ENCODE peak calls at places on chromosomes 7 and 10, in eight cellular contexts. X, D, R, U, K, H, S and L are unnamed samples.

GRCh38 chr10:117165557-117166419 is 27.7 kb upstream of the VAX1 start:
- DNase-seq in X (peak), D (no peak), R (peak), U (no peak), K (peak), H (peak), S (peak), L (peak)

GRCh38 chr7:137342751-137343482 is 616 bp downstream of the PTN start:
- DNase-seq in X (no peak), D (no peak), R (peak), U (no peak), K (peak), H (no peak), S (no peak), L (no peak)

GRCh38 chr10:46553238-46554049 is 3.0 kb downstream of the GPRIN2 start:
- DNase-seq in X (no peak), D (peak), R (no peak), U (no peak), K (no peak), H (no peak), S (peak), L (peak)

GRCh38 chr10:9009505-9009904 is 955.0 kb downstream of the GATA3 start:
- DNase-seq in X (no peak), D (no peak), R (no peak), U (no peak), K (peak), H (no peak), S (no peak), L (no peak)

GRCh38 chr7:41003031-41003925 is 699.6 kb downstream of the INHBA start:
- DNase-seq in X (peak), D (no peak), R (peak), U (no peak), K (no peak), H (peak), S (no peak), L (peak)

GRCh38 chr7:159009951-159010350 is 134.7 kb downstream of the VIPR2 start:
- DNase-seq in X (no peak), D (no peak), R (no peak), U (no peak), K (no peak), H (no peak), S (no peak), L (no peak)

GRCh38 chr7:984361-985126 is 1.6 kb downstream of the CYP2W1 start:
- DNase-seq in X (no peak), D (no peak), R (no peak), U (no peak), K (no peak), H (no peak), S (no peak), L (peak)

GRCh38 chr7:16918288-16918895 is 36.6 kb upstream of the AGR3 start:
- DNase-seq in X (peak), D (no peak), R (peak), U (no peak), K (peak), H (no peak), S (no peak), L (no peak)

GRCh38 chr7:1189986-1190772 is 30.2 kb upstream of the ZFAND2A start:
- DNase-seq in X (no peak), D (no peak), R (no peak), U (no peak), K (no peak), H (no peak), S (no peak), L (no peak)

GRCh38 chr7:87934699-87935372 is 785 bp downstream of the ADAM22 start:
- DNase-seq in X (no peak), D (no peak), R (no peak), U (peak), K (peak), H (no peak), S (no peak), L (no peak)

GRCh38 chr7:45105588-45106188 is 5.8 kb downstream of the TBRG4 start:
- DNase-seq in X (no peak), D (no peak), R (no peak), U (no peak), K (no peak), H (no peak), S (peak), L (no peak)

DNA sequence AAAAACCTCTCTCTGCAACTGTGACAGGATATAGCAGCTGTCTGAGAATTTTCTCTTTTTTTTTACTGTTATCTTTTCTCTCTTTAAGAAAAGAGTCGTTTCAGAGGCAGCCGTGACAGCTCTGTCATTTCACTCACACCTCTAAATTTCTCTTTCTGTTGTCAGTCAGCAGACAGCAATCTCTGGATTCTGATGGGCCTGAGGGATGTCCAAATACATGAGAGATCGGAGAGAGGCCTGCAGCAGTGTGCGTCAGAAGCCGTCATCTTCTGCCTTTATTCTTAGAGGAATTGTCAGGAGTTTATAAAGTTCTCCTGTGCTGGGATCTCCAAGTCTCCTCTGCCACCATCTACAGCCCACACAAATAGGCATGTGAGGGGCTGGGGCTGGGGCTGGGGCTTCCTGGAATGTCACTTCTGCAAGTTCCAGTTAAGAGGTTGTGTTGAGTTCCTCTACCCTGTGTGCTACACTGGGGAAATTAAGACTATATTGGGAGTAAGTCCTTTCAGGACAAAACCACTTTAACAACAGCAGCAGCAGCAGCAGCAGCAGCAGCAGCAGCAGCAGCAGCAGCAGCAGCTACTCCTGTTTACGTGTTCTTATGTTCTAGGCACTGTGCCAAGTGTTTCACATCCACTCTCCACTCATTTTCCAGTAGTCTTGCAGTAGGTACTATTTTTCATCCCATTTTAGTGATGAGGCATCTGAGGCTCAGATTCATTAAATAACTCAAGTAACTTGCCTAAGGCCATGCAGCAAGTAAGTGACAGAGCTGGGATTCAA is 541.3 kb downstream of the LRMDA start:
- DNase-seq in X (no peak), D (peak), R (peak), U (peak), K (peak), H (peak), S (no peak), L (no peak)
- H3K27ac ChIP-seq in X (no peak), D (peak), R (no peak), U (peak), K (no peak), H (no peak), S (peak), L (peak)

GRCh38 chr7:31046723-31047122 is 5.4 kb upstream of the ADCYAP1R1 start:
- DNase-seq in X (no peak), D (no peak), R (no peak), U (no peak), K (no peak), H (no peak), S (no peak), L (no peak)

GRCh38 chr7:31047282-31047681 is 4.8 kb upstream of the ADCYAP1R1 start:
- DNase-seq in X (no peak), D (no peak), R (no peak), U (no peak), K (no peak), H (no peak), S (no peak), L (no peak)

GRCh38 chr7:31047747-31048146 is 4.4 kb upstream of the ADCYAP1R1 start:
- DNase-seq in X (no peak), D (no peak), R (no peak), U (no peak), K (no peak), H (no peak), S (no peak), L (no peak)

GRCh38 chr7:31044531-31044930 is 7.6 kb upstream of the ADCYAP1R1 start:
- DNase-seq in X (no peak), D (no peak), R (no peak), U (no peak), K (no peak), H (no peak), S (no peak), L (no peak)

GRCh38 chr7:31043035-31043434 is 9.1 kb upstream of the ADCYAP1R1 start:
- DNase-seq in X (no peak), D (no peak), R (no peak), U (no peak), K (no peak), H (no peak), S (no peak), L (no peak)
- H3K27ac ChIP-seq in X (no peak), D (no peak), R (no peak), U (no peak), K (no peak), H (no peak), S (no peak), L (no peak)

DNA sequence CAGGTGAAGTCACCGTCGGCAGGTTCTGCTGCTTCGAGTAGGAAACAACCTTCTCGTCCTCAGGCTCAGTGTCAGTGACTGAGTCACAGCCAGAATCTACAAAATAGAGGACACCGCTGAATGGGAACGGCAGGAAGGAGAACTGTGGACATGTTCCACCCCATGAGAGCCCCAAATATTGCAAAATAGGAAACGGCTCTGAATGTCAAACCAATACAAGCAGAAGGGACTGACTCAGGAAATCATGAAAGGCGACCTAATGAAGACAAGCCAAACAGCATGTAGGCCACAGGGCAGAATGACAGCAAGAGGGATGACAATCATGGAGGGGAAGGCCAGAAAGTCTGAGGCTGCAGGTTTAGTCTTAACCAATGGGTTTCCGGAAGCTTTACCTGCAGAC is 63.5 kb downstream of the PIK3AP1 start:
- DNase-seq in X (no peak), D (no peak), R (no peak), U (no peak), K (no peak), H (no peak), S (no peak), L (no peak)
- H3K27ac ChIP-seq in X (no peak), D (no peak), R (no peak), U (no peak), K (no peak), H (no peak), S (no peak), L (no peak)

DNA sequence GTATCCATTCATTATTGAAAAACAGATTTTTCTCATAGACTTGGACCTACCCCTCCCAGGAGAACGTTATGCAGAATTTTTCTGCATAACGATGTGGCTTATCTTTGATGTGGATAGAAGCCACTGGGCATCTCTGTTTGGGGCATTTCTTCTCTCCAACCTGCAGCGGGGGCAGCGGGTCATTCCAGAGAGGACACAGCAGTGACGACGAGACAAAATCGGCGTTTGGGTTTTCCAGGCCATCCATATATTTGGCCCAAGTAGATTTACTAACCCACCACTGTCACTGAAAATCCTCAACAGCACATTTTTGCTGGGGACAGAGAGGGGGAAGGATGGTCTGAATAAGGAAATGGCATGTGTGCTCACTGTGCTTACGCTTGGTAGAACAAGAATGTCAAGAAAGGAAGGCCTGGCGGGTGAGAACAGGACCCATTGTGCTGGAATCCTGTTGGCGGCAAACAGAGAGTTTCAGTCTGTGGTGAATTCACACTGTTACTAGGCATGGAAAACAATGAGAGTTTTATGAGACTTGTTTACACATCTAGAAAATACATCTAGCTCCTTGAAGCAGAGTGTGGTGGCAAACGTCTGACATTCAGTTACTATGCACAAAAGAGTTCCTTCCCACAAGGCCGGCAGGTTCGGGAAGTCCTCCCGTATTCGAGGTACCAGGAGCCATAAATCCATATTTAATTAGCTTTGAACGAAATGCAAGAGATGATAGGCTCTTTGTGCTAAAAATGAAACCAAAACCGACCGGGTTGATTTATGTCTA is 299.5 kb upstream of the PITRM1 start:
- DNase-seq in X (no peak), D (no peak), R (no peak), U (no peak), K (peak), H (no peak), S (no peak), L (no peak)
- H3K27ac ChIP-seq in X (no peak), D (peak), R (peak), U (peak), K (peak), H (no peak), S (peak), L (peak)

GRCh38 chr10:69394020-69394419 is 22.7 kb downstream of the TACR2 start:
- DNase-seq in X (no peak), D (no peak), R (no peak), U (no peak), K (no peak), H (no peak), S (no peak), L (no peak)

GRCh38 chr10:69391158-69391557 is 25.6 kb downstream of the TACR2 start:
- DNase-seq in X (no peak), D (no peak), R (no peak), U (no peak), K (no peak), H (no peak), S (no peak), L (no peak)

GRCh38 chr10:69389827-69390490 is 26.8 kb downstream of the TACR2 start:
- DNase-seq in X (no peak), D (peak), R (peak), U (no peak), K (no peak), H (no peak), S (no peak), L (no peak)

GRCh38 chr10:69388488-69388887 is 28.2 kb downstream of the TACR2 start:
- DNase-seq in X (no peak), D (no peak), R (no peak), U (no peak), K (no peak), H (no peak), S (no peak), L (no peak)

GRCh38 chr10:69392481-69393000 is 24.2 kb downstream of the TACR2 start:
- DNase-seq in X (peak), D (peak), R (peak), U (peak), K (peak), H (peak), S (peak), L (peak)
- H3K27ac ChIP-seq in X (no peak), D (peak), R (no peak), U (no peak), K (no peak), H (no peak), S (peak), L (no peak)

GRCh38 chr7:32891800-32892520 is 400 bp upstream of the KBTBD2 start:
- DNase-seq in X (peak), D (peak), R (peak), U (peak), K (peak), H (peak), S (peak), L (peak)

GRCh38 chr7:32893225-32893560 is 1.6 kb upstream of the KBTBD2 start:
- DNase-seq in X (no peak), D (no peak), R (no peak), U (no peak), K (no peak), H (no peak), S (no peak), L (no peak)

GRCh38 chr7:32894171-32894570 is 2.6 kb upstream of the KBTBD2 start:
- DNase-seq in X (no peak), D (no peak), R (no peak), U (no peak), K (no peak), H (no peak), S (no peak), L (no peak)

GRCh38 chr7:32892521-32893224 is 1.1 kb upstream of the KBTBD2 start:
- DNase-seq in X (peak), D (no peak), R (peak), U (peak), K (peak), H (peak), S (peak), L (peak)

DNA sequence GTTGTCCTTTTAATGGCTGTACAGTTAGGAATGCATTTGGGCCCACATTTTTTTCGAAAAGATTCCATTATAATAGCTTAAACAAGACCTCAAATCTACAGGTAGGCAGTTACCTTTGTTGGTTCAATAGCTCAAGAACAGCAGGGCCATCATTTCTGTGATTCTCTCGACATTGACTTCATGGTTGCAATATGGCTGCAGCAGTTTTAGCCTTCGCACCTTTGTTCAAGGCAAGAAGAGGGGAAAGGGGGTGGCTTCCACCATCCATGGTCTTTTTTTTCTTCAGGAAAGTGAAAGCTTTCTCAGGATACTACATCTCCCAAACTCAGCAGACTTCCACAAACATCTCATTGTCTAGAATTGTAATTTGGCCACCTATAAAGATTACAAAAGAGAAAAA is 2.2 kb upstream of the KBTBD2 start:
- DNase-seq in X (no peak), D (no peak), R (no peak), U (no peak), K (no peak), H (no peak), S (no peak), L (no peak)
- H3K27ac ChIP-seq in X (no peak), D (no peak), R (no peak), U (peak), K (no peak), H (no peak), S (peak), L (peak)

GRCh38 chr10:29946953-29947700 is 112.3 kb downstream of the JCAD start:
- DNase-seq in X (no peak), D (peak), R (peak), U (peak), K (peak), H (peak), S (peak), L (no peak)

GRCh38 chr10:29948971-29949370 is 110.4 kb downstream of the JCAD start:
- DNase-seq in X (no peak), D (no peak), R (no peak), U (no peak), K (peak), H (peak), S (no peak), L (no peak)

GRCh38 chr10:29946614-29946952 is 112.8 kb downstream of the JCAD start:
- DNase-seq in X (no peak), D (no peak), R (no peak), U (no peak), K (no peak), H (no peak), S (no peak), L (no peak)

GRCh38 chr10:29949411-29950011 is 109.9 kb downstream of the JCAD start:
- DNase-seq in X (no peak), D (no peak), R (peak), U (no peak), K (peak), H (peak), S (no peak), L (no peak)

DNA sequence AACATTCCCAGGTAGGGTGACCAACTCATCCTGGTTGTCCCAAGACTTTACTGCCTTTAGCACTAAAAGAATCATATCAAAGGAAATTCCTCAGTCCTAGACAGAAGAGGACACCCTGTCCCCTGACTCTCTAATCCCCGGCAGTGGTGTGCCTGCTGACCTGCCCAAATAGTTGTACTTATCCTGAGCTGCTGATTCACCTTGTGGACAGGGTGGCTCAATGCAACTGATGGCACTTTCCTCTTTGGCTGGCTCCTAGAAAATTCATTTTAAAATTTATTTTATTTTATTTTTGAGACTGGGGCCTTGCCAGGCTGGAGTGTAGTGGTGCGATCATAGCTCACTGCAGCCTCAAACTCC is 111.7 kb downstream of the JCAD start:
- DNase-seq in X (no peak), D (no peak), R (no peak), U (no peak), K (no peak), H (no peak), S (no peak), L (no peak)
- H3K27ac ChIP-seq in X (no peak), D (peak), R (no peak), U (peak), K (peak), H (peak), S (peak), L (peak)

GRCh38 chr7:42768037-42768436 is 143.8 kb downstream of the C7orf25 start:
- DNase-seq in X (no peak), D (no peak), R (no peak), U (no peak), K (no peak), H (no peak), S (no peak), L (no peak)

GRCh38 chr7:42763137-42763551 is 148.7 kb downstream of the C7orf25 start:
- DNase-seq in X (no peak), D (no peak), R (no peak), U (no peak), K (no peak), H (no peak), S (no peak), L (no peak)

GRCh38 chr7:42770106-42770505 is 141.8 kb downstream of the C7orf25 start:
- DNase-seq in X (no peak), D (no peak), R (no peak), U (no peak), K (no peak), H (peak), S (no peak), L (no peak)

DNA sequence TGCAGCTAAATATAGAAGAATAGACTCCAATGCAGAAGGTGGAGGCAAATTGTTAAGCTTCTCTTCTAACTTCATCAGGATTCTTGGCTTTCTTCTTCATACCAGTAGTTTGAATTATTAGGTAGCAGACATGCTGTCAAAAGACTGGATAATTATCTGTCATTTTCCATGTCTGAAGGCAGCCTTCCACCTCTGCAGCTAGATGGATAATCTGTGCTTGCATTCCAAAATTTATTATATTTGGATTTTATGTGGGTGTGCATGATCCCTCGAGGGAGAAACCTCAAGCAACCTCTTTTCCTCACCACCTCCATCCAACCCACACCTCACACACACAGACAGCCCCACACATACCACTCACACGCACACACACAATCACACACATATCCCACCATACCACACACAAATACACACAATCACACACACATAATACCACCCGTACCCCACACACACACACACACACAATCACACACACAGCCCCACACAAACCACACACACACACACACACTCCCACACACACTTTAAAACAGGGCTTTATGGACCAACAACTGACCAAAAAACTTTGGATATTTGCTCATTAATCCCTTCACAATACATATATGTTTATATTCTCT is 145.0 kb downstream of the C7orf25 start:
- DNase-seq in X (no peak), D (no peak), R (no peak), U (no peak), K (no peak), H (no peak), S (no peak), L (no peak)
- H3K27ac ChIP-seq in X (no peak), D (no peak), R (no peak), U (no peak), K (no peak), H (no peak), S (no peak), L (no peak)